ENCODE peak calls at places on chromosomes 6 and 20, in five cellular contexts. One of them, this sample, is unnamed.

GRCh38 chr6:14037402-14038277 is 79.9 kb upstream of the CD83 start:
- DNase-seq in HFF-Myc: peak; percentile 76
- DNase-seq in fibroblast of gingiva: peak; percentile 56
- DNase-seq in endothelial cell: no peak
- DNase-seq in amygdala: no peak
- DNase-seq in this sample: no peak

GRCh38 chr6:66628917-66629316 is 921.9 kb upstream of the EYS start:
- DNase-seq in fibroblast of gingiva: no peak
- DNase-seq in HFF-Myc: no peak
- DNase-seq in amygdala: no peak
- DNase-seq in endothelial cell: no peak
- DNase-seq in this sample: no peak

GRCh38 chr20:2558581-2559301 is 22.4 kb downstream of the TMC2 start:
- DNase-seq in amygdala: no peak
- DNase-seq in HFF-Myc: no peak
- DNase-seq in endothelial cell: no peak
- DNase-seq in fibroblast of gingiva: no peak
- DNase-seq in this sample: peak; percentile 28

GRCh38 chr6:30743099-30744053 is 889 bp upstream of the FLOT1 start:
- DNase-seq in fibroblast of gingiva: no peak
- DNase-seq in HFF-Myc: no peak
- DNase-seq in endothelial cell: peak; percentile 21
- DNase-seq in amygdala: no peak
- DNase-seq in this sample: no peak

GRCh38 chr6:144820270-144820669 is 535.1 kb downstream of the UTRN start:
- DNase-seq in fibroblast of gingiva: no peak
- DNase-seq in endothelial cell: no peak
- DNase-seq in amygdala: no peak
- DNase-seq in HFF-Myc: no peak
- DNase-seq in this sample: no peak

GRCh38 chr6:63441266-63441956 is 121.6 kb upstream of the LGSN start:
- DNase-seq in fibroblast of gingiva: no peak
- DNase-seq in endothelial cell: no peak
- DNase-seq in amygdala: no peak
- DNase-seq in HFF-Myc: no peak
- DNase-seq in this sample: no peak

GRCh38 chr6:79782775-79783174 is 151.6 kb downstream of the SH3BGRL2 start:
- DNase-seq in amygdala: no peak
- DNase-seq in endothelial cell: no peak
- DNase-seq in fibroblast of gingiva: no peak
- DNase-seq in HFF-Myc: no peak
- DNase-seq in this sample: no peak

GRCh38 chr6:134007077-134007476 is 45.3 kb downstream of the SLC2A12 start:
- DNase-seq in amygdala: no peak
- DNase-seq in endothelial cell: no peak
- DNase-seq in fibroblast of gingiva: no peak
- DNase-seq in HFF-Myc: no peak
- DNase-seq in this sample: no peak

GRCh38 chr20:10540636-10541493 is 105.8 kb downstream of the SLX4IP start:
- DNase-seq in endothelial cell: no peak
- DNase-seq in fibroblast of gingiva: peak; percentile 76
- DNase-seq in HFF-Myc: no peak
- DNase-seq in amygdala: no peak
- DNase-seq in this sample: no peak

GRCh38 chr6:5497896-5498578 is 236.7 kb downstream of the FARS2 start:
- DNase-seq in endothelial cell: no peak
- DNase-seq in fibroblast of gingiva: peak; percentile 75
- DNase-seq in HFF-Myc: no peak
- DNase-seq in amygdala: no peak
- DNase-seq in this sample: no peak

GRCh38 chr20:23744726-23745646 is 5.7 kb downstream of the CST1 start:
- DNase-seq in amygdala: no peak
- DNase-seq in endothelial cell: no peak
- DNase-seq in fibroblast of gingiva: no peak
- DNase-seq in HFF-Myc: no peak
- DNase-seq in this sample: no peak

GRCh38 chr20:48234951-48235350 is 449.7 kb upstream of the SULF2 start:
- DNase-seq in endothelial cell: no peak
- DNase-seq in fibroblast of gingiva: no peak
- DNase-seq in amygdala: no peak
- DNase-seq in HFF-Myc: no peak
- DNase-seq in this sample: no peak

GRCh38 chr6:106799008-106799952 is 169.9 kb downstream of the QRSL1 start:
- DNase-seq in HFF-Myc: no peak
- DNase-seq in fibroblast of gingiva: peak; percentile 38
- DNase-seq in endothelial cell: no peak
- DNase-seq in amygdala: no peak
- DNase-seq in this sample: no peak

GRCh38 chr20:23265226-23265625 is 85.4 kb upstream of the NXT1 start:
- DNase-seq in amygdala: no peak
- DNase-seq in fibroblast of gingiva: no peak
- DNase-seq in endothelial cell: no peak
- DNase-seq in HFF-Myc: no peak
- DNase-seq in this sample: no peak

GRCh38 chr6:33980176-33980805 is 165.6 kb downstream of the GRM4 start:
- DNase-seq in HFF-Myc: no peak
- DNase-seq in amygdala: no peak
- DNase-seq in endothelial cell: no peak
- DNase-seq in fibroblast of gingiva: no peak
- DNase-seq in this sample: no peak

GRCh38 chr6:139635401-139636130 is 261.1 kb upstream of the CITED2 start:
- DNase-seq in fibroblast of gingiva: no peak
- DNase-seq in endothelial cell: no peak
- DNase-seq in amygdala: no peak
- DNase-seq in HFF-Myc: no peak
- DNase-seq in this sample: no peak

GRCh38 chr6:33343953-33344611 is 26.5 kb upstream of the ZBTB22 start:
- DNase-seq in amygdala: no peak
- DNase-seq in endothelial cell: no peak
- DNase-seq in fibroblast of gingiva: no peak
- DNase-seq in HFF-Myc: no peak
- DNase-seq in this sample: no peak

GRCh38 chr6:93017213-93017612 is 402.1 kb downstream of the EPHA7 start:
- DNase-seq in fibroblast of gingiva: no peak
- DNase-seq in HFF-Myc: no peak
- DNase-seq in amygdala: no peak
- DNase-seq in endothelial cell: no peak
- DNase-seq in this sample: no peak

GRCh38 chr6:73929421-73929820 is 233.4 kb downstream of the CD109 start:
- DNase-seq in fibroblast of gingiva: no peak
- DNase-seq in amygdala: no peak
- DNase-seq in HFF-Myc: no peak
- DNase-seq in endothelial cell: no peak
- DNase-seq in this sample: no peak

GRCh38 chr6:158645064-158646022 is 800 bp upstream of the DYNLT1 start:
- DNase-seq in endothelial cell: no peak
- DNase-seq in amygdala: no peak
- DNase-seq in fibroblast of gingiva: no peak
- DNase-seq in HFF-Myc: no peak
- DNase-seq in this sample: no peak